ENCODE peak calls at places on chromosomes 6 and 20, in six cellular contexts. S is BJ; K is neural crest cell; C is CD4-positive, alpha-beta T cell; U is IMR-90; X is heart left ventricle. Q is an unnamed sample.

GRCh38 chr6:29813809-29814208 is 13.8 kb upstream of the HLA-G start:
- DNase-seq in S (no peak), K (no peak), C (no peak), U (peak), X (no peak), Q (no peak)

GRCh38 chr6:167005350-167006159 is 6.4 kb downstream of the CEP43 start:
- DNase-seq in S (no peak), K (no peak), C (no peak), U (no peak), X (peak), Q (no peak)

GRCh38 chr6:47495207-47495606 is 17.6 kb downstream of the CD2AP start:
- DNase-seq in S (no peak), K (no peak), C (no peak), U (no peak), X (no peak), Q (no peak)

GRCh38 chr6:146602526-146602925 is 3.8 kb downstream of the ADGB start:
- DNase-seq in S (no peak), K (no peak), C (no peak), U (no peak), X (no peak), Q (no peak)

GRCh38 chr6:45613678-45614077 is 235.9 kb upstream of the SUPT3H start:
- DNase-seq in S (peak), K (no peak), C (no peak), U (peak), X (peak), Q (peak)

GRCh38 chr6:46687619-46688097 is at the start of gene TDRD6:
- DNase-seq in S (no peak), K (no peak), C (no peak), U (no peak), X (no peak), Q (no peak)

GRCh38 chr20:11249239-11249638 is 575.4 kb upstream of the JAG1 start:
- DNase-seq in S (no peak), K (no peak), C (no peak), U (no peak), X (no peak), Q (no peak)

GRCh38 chr20:62142252-62143117 is 709 bp downstream of the PSMA7 start:
- DNase-seq in S (no peak), K (no peak), C (no peak), U (no peak), X (no peak), Q (peak)

GRCh38 chr6:162443101-162443500 is 284.5 kb downstream of the PRKN start:
- DNase-seq in S (no peak), K (no peak), C (no peak), U (no peak), X (no peak), Q (peak)

GRCh38 chr6:45679631-45680030 is 301.9 kb upstream of the SUPT3H start:
- DNase-seq in S (no peak), K (no peak), C (no peak), U (no peak), X (no peak), Q (no peak)

GRCh38 chr6:84606860-84607259 is 157.5 kb downstream of the TBX18 start:
- DNase-seq in S (no peak), K (no peak), C (no peak), U (no peak), X (no peak), Q (no peak)

GRCh38 chr6:24504642-24505586 is 10.1 kb downstream of the ALDH5A1 start:
- DNase-seq in S (no peak), K (no peak), C (no peak), U (no peak), X (no peak), Q (no peak)

GRCh38 chr20:41072099-41072798 is 43.6 kb downstream of the TOP1 start:
- DNase-seq in S (peak), K (no peak), C (no peak), U (peak), X (peak), Q (no peak)

GRCh38 chr20:528923-529594 is 14.5 kb downstream of the CSNK2A1 start:
- DNase-seq in S (peak), K (no peak), C (no peak), U (peak), X (no peak), Q (no peak)

GRCh38 chr6:156617376-156617775 is 159.8 kb upstream of the ARID1B start:
- DNase-seq in S (no peak), K (no peak), C (no peak), U (no peak), X (no peak), Q (no peak)

GRCh38 chr6:6661684-6662083 is 73.2 kb downstream of the LY86 start:
- DNase-seq in S (no peak), K (no peak), C (no peak), U (peak), X (peak), Q (no peak)

GRCh38 chr20:63064310-63064709 is 57.5 kb upstream of the BHLHE23 start:
- DNase-seq in S (no peak), K (no peak), C (no peak), U (no peak), X (no peak), Q (peak)

GRCh38 chr6:36677753-36678487 is 594 bp upstream of the CDKN1A start:
- DNase-seq in S (no peak), K (no peak), C (no peak), U (no peak), X (no peak), Q (no peak)

GRCh38 chr20:38209736-38210405 is 44.8 kb upstream of the TGM2 start:
- DNase-seq in S (no peak), K (no peak), C (no peak), U (no peak), X (no peak), Q (no peak)

GRCh38 chr20:1630186-1630585 is 10.4 kb upstream of the SIRPB1 start:
- DNase-seq in S (no peak), K (no peak), C (no peak), U (no peak), X (no peak), Q (no peak)

GRCh38 chr6:46773201-46773855 is 19.9 kb upstream of the MEP1A start:
- DNase-seq in S (no peak), K (no peak), C (no peak), U (no peak), X (no peak), Q (no peak)

GRCh38 chr20:12159266-12159665 is 241.6 kb downstream of the BTBD3 start:
- DNase-seq in S (no peak), K (no peak), C (no peak), U (peak), X (no peak), Q (no peak)

GRCh38 chr6:1724124-1724523 is 114.4 kb downstream of the FOXC1 start:
- DNase-seq in S (no peak), K (no peak), C (no peak), U (no peak), X (no peak), Q (no peak)

GRCh38 chr6:14917101-14917500 is 328.8 kb upstream of the JARID2 start:
- DNase-seq in S (peak), K (no peak), C (no peak), U (peak), X (no peak), Q (no peak)

GRCh38 chr6:147779624-147780023 is 271.1 kb downstream of the SAMD5 start:
- DNase-seq in S (no peak), K (no peak), C (no peak), U (no peak), X (no peak), Q (no peak)

GRCh38 chr20:3669710-3670367 is 6.6 kb upstream of the GFRA4 start:
- DNase-seq in S (no peak), K (no peak), C (no peak), U (no peak), X (no peak), Q (no peak)

GRCh38 chr6:53294095-53294494 is 54.7 kb downstream of the ELOVL5 start:
- DNase-seq in S (no peak), K (peak), C (no peak), U (no peak), X (no peak), Q (peak)

GRCh38 chr20:15333170-15333569 is 995.8 kb upstream of the FLRT3 start:
- DNase-seq in S (no peak), K (no peak), C (no peak), U (no peak), X (no peak), Q (no peak)

GRCh38 chr6:24472181-24472580 is 17.2 kb downstream of the GPLD1 start:
- DNase-seq in S (no peak), K (no peak), C (no peak), U (peak), X (no peak), Q (no peak)

GRCh38 chr20:57166568-57167291 is 99.7 kb downstream of the BMP7 start:
- DNase-seq in S (no peak), K (no peak), C (no peak), U (no peak), X (no peak), Q (no peak)

GRCh38 chr20:50193851-50194830 is 3.5 kb downstream of the CEBPB start:
- DNase-seq in S (no peak), K (no peak), C (no peak), U (peak), X (no peak), Q (no peak)

GRCh38 chr20:11084508-11084907 is 410.7 kb upstream of the JAG1 start:
- DNase-seq in S (no peak), K (no peak), C (no peak), U (no peak), X (no peak), Q (no peak)

GRCh38 chr6:90087103-90087833 is 193.0 kb downstream of the GJA10 start:
- DNase-seq in S (peak), K (no peak), C (no peak), U (peak), X (no peak), Q (no peak)

GRCh38 chr6:105786449-105786848 is 299.7 kb upstream of the PRDM1 start:
- DNase-seq in S (no peak), K (no peak), C (no peak), U (no peak), X (no peak), Q (no peak)

GRCh38 chr6:37483917-37484785 is 15.5 kb downstream of the CCDC167 start:
- DNase-seq in S (no peak), K (peak), C (peak), U (peak), X (peak), Q (peak)

GRCh38 chr6:34714663-34715062 is 18.1 kb upstream of the ILRUN start:
- DNase-seq in S (no peak), K (no peak), C (no peak), U (no peak), X (no peak), Q (no peak)

GRCh38 chr6:142822882-142823578 is 121.9 kb downstream of the HIVEP2 start:
- DNase-seq in S (no peak), K (no peak), C (no peak), U (no peak), X (no peak), Q (no peak)
- TF ChIP-seq CTCF in S (no peak), K (peak), C (peak), U (peak), X (peak), Q (no peak)

DNA sequence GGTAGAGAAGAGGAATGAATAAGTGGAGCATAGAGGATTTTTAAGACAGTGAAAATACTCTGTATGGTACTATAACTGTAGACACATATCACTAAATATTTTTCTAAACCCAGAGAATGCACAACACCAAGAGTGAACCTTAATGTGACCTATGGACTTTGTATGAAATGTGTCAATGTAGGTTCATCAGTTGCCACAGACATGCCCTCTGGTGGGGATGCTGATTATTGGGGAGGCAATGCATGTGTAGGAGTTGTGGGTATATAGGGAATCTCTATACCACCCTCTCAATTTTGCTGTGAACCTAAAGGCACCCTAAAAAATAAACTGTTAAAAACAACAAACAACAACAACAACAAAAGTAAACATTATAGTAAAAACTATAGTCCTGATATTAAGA is 293.7 kb downstream of the RNF144B start:
- DNase-seq in S (no peak), K (no peak), C (no peak), U (no peak), X (no peak), Q (no peak)
- TF ChIP-seq CTCF in S (no peak), K (no peak), C (no peak), U (no peak), X (no peak), Q (no peak)

GRCh38 chr20:16573011-16573965 is at the start of gene KIF16B:
- DNase-seq in S (peak), K (peak), C (peak), U (peak), X (peak), Q (peak)
- TF ChIP-seq CTCF in S (peak), K (peak), C (no peak), U (no peak), X (no peak), Q (no peak)

GRCh38 chr6:127968394-127968793 is 67.5 kb upstream of the THEMIS start:
- DNase-seq in S (no peak), K (no peak), C (no peak), U (no peak), X (no peak), Q (no peak)
- TF ChIP-seq CTCF in S (no peak), K (peak), C (no peak), U (no peak), X (no peak), Q (no peak)

DNA sequence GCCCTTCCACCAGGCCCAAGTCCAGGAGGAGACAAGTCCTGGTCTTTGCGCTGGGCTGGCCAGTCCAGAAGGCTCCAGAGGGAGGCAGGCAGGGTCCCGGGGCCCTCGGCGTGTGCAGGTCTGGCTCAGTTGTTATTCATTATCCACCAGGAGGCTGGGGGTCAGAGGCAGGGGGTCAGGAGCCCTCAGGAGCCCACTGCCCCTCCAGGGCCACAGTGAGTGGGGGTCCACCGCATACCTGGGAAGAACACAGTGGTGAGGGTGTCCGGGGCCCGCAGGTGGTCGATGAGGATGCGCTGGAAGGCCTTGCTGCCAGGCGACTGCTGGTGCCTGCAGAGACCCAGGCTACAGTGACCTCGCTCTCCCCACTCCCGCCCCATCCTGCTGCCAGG is 4.4 kb upstream of the C20orf144 start:
- DNase-seq in S (no peak), K (no peak), C (no peak), U (no peak), X (no peak), Q (no peak)
- TF ChIP-seq CTCF in S (no peak), K (no peak), C (no peak), U (no peak), X (no peak), Q (no peak)

GRCh38 chr6:20985821-20986220 is 451.6 kb downstream of the CDKAL1 start:
- DNase-seq in S (no peak), K (no peak), C (no peak), U (no peak), X (no peak), Q (no peak)
- TF ChIP-seq CTCF in S (no peak), K (no peak), C (no peak), U (no peak), X (no peak), Q (no peak)

GRCh38 chr6:118283759-118284158 is 264.3 kb upstream of the PLN start:
- DNase-seq in S (peak), K (peak), C (peak), U (peak), X (peak), Q (peak)
- TF ChIP-seq CTCF in S (peak), K (peak), C (peak), U (peak), X (peak), Q (peak)

DNA sequence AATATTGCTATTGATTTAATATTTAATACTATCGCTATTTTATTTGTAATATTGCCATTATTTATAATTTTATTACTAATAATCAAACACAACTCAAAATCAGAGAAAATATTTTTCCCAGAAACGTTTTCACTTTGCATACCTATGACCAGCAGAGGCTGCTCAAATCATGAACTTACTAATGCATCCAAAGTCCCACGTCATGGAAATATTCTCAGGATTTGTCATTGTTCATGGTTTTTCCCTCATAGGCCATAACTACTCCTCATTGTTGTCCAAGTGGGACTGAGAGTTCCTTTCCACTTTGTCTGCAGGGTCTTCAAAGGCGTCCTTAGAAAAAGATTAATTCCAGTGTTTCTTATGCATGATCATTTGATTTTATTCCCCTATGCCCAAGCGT is 344.8 kb downstream of the THBS2 start:
- DNase-seq in S (no peak), K (no peak), C (no peak), U (peak), X (no peak), Q (no peak)
- TF ChIP-seq CTCF in S (peak), K (no peak), C (no peak), U (peak), X (no peak), Q (no peak)

DNA sequence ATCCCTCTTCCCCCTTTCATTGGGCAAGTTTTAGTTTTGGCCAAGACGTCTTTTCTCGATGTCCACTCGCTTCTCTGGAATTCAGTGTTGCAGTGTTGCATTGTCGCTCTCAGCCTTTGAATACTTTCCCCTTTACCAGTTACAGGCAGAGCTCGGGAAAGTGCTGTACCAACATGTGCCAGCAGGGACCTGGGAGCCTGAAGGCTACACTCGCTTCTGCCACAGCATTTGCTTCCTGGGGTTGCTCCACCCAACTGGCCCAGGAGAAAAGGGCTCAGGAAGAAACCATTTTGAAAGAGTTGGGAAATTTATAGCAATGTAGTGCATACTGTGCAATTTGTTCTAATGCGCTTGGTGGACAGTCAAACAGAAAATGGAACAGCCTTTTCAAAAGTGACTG is 78.6 kb downstream of the LINC00237 start:
- DNase-seq in S (no peak), K (peak), C (no peak), U (no peak), X (no peak), Q (peak)
- TF ChIP-seq CTCF in S (no peak), K (peak), C (no peak), U (no peak), X (no peak), Q (peak)

GRCh38 chr6:41191569-41191968 is 9.4 kb downstream of the TREML2 start:
- DNase-seq in S (no peak), K (peak), C (no peak), U (no peak), X (no peak), Q (peak)
- TF ChIP-seq CTCF in S (peak), K (peak), C (peak), U (peak), X (peak), Q (peak)

Q was measured in nephron progenitor cell.